ENCODE peak calls at places on chromosome 1, in nine cellular contexts. Y, S, M, W, Z, H, Q, N and V are unnamed samples.

GRCh38 chr1:161736332-161736969 is 13.1 kb upstream of the DUSP12 start:
- DNase-seq in N (no peak), Z (no peak), Q (no peak), Y (no peak), M (no peak), H (no peak), S (no peak), W (no peak), V (no peak)

GRCh38 chr1:22712502-22713271 is 2.0 kb downstream of the EPHB2 start:
- DNase-seq in W (no peak), M (no peak), Y (no peak), Q (peak), N (peak), H (no peak), Z (no peak), S (no peak), V (no peak)

GRCh38 chr1:219179293-219179692 is 5.6 kb downstream of the LYPLAL1 start:
- DNase-seq in M (no peak), H (no peak), Y (no peak), W (no peak), Q (no peak), Z (no peak), N (no peak), S (no peak), V (no peak)

GRCh38 chr1:21626921-21627339 is 42.2 kb downstream of the RAP1GAP start:
- DNase-seq in H (no peak), Y (no peak), Z (no peak), S (no peak), M (no peak), Q (no peak), W (no peak), N (no peak), V (no peak)

GRCh38 chr1:203172184-203173115 is 3.2 kb downstream of the MYBPH start:
- DNase-seq in W (no peak), S (no peak), M (peak), H (peak), Y (peak), Q (peak), Z (no peak), N (no peak), V (no peak)

GRCh38 chr1:242211254-242212022 is 212.5 kb upstream of the MAP1LC3C start:
- DNase-seq in N (no peak), S (no peak), Y (no peak), H (no peak), Q (no peak), M (no peak), Z (no peak), W (no peak), V (no peak)

GRCh38 chr1:241934181-241934815 is 23.3 kb upstream of the BECN2 start:
- DNase-seq in H (no peak), Q (no peak), N (peak), Y (no peak), M (peak), W (peak), Z (no peak), S (no peak), V (no peak)

GRCh38 chr1:1928231-1929101 is 9.4 kb upstream of the TMEM52 start:
- DNase-seq in Z (no peak), Y (no peak), H (no peak), Q (no peak), S (no peak), N (no peak), M (no peak), W (no peak), V (no peak)

GRCh38 chr1:224429616-224430015 is 5.0 kb downstream of the WDR26 start:
- DNase-seq in Y (no peak), N (no peak), Z (no peak), W (no peak), Q (no peak), M (no peak), S (no peak), H (no peak), V (no peak)

GRCh38 chr1:7220007-7220406 is 434.8 kb downstream of the CAMTA1 start:
- DNase-seq in H (no peak), M (no peak), W (no peak), N (no peak), Z (no peak), S (no peak), Q (no peak), Y (no peak), V (no peak)

GRCh38 chr1:55300975-55301374 is 85.8 kb upstream of the USP24 start:
- DNase-seq in W (no peak), Y (no peak), S (no peak), Q (no peak), N (no peak), Z (no peak), M (peak), H (no peak), V (no peak)

GRCh38 chr1:108050134-108050533 is 85.2 kb upstream of the VAV3 start:
- DNase-seq in M (peak), Y (no peak), N (no peak), Z (no peak), W (no peak), Q (no peak), S (no peak), H (no peak), V (no peak)

GRCh38 chr1:110542730-110543129 is 23.8 kb upstream of the KCNA10 start:
- DNase-seq in Q (peak), S (no peak), W (no peak), Y (no peak), N (peak), H (no peak), Z (no peak), M (no peak), V (no peak)

GRCh38 chr1:64320470-64320869 is 117.0 kb downstream of the UBE2U start:
- DNase-seq in Q (no peak), Z (no peak), W (no peak), N (peak), M (no peak), H (no peak), S (no peak), Y (no peak), V (no peak)

GRCh38 chr1:207672525-207673130 is 27.7 kb downstream of the CR1L start:
- DNase-seq in H (peak), S (no peak), Z (no peak), W (no peak), M (no peak), Q (peak), Y (no peak), N (peak), V (no peak)

GRCh38 chr1:51061231-51061943 is 40.6 kb upstream of the C1orf185 start:
- DNase-seq in Z (no peak), W (no peak), Q (no peak), H (no peak), S (no peak), N (no peak), Y (no peak), M (no peak), V (no peak)

GRCh38 chr1:15833069-15833679 is 14.3 kb upstream of the SPEN start:
- DNase-seq in Q (no peak), W (no peak), Z (no peak), S (peak), Y (peak), H (no peak), N (no peak), M (peak), V (peak)

GRCh38 chr1:186945146-186945545 is 116.4 kb downstream of the PLA2G4A start:
- DNase-seq in H (no peak), N (no peak), Q (no peak), Y (no peak), W (no peak), S (no peak), Z (no peak), M (no peak), V (no peak)

GRCh38 chr1:104402178-104402577 is 652.5 kb downstream of the AMY1C start:
- DNase-seq in Q (no peak), Y (no peak), N (no peak), W (no peak), H (no peak), Z (no peak), M (no peak), S (no peak), V (no peak)